ENCODE peak calls at places on chromosomes 2 and 18, in four cellular contexts. Y, J, B and T are unnamed samples.

GRCh38 chr18:11887305-11888262 is 20.5 kb downstream of the MPPE1 start:
- DNase-seq in Y (no peak), J (no peak), B (peak; percentile 60), T (no peak)

GRCh38 chr2:234840336-234840735 is 111.5 kb upstream of the SH3BP4 start:
- DNase-seq in Y (peak; percentile 21), J (no peak), B (peak; percentile 69), T (peak; percentile 71)

GRCh38 chr2:12918841-12919445 is 202.2 kb downstream of the TRIB2 start:
- DNase-seq in Y (no peak), J (no peak), B (no peak), T (no peak)

GRCh38 chr2:3771576-3771975 is 68.2 kb downstream of the DCDC2C start:
- DNase-seq in Y (no peak), J (no peak), B (no peak), T (no peak)

GRCh38 chr18:56517181-56517580 is 121.2 kb downstream of the TXNL1 start:
- DNase-seq in Y (no peak), J (no peak), B (no peak), T (no peak)

GRCh38 chr2:122543815-122544214 is 788.4 kb downstream of the TSN start:
- DNase-seq in Y (no peak), J (no peak), B (no peak), T (no peak)

GRCh38 chr2:73033766-73034381 is 37.6 kb downstream of the SFXN5 start:
- DNase-seq in Y (no peak), J (no peak), B (peak; percentile 61), T (no peak)

GRCh38 chr2:209311948-209312347 is 111.9 kb upstream of the MAP2 start:
- DNase-seq in Y (no peak), J (no peak), B (no peak), T (no peak)

GRCh38 chr18:13437034-13437433 is 218.5 kb downstream of the LDLRAD4 start:
- DNase-seq in Y (no peak), J (no peak), B (no peak), T (no peak)

GRCh38 chr2:3498783-3499394 is 20.4 kb downstream of the ADI1 start:
- DNase-seq in Y (no peak), J (no peak), B (no peak), T (no peak)

GRCh38 chr2:71926098-71926466 is 221.6 kb downstream of the CYP26B1 start:
- DNase-seq in Y (no peak), J (no peak), B (no peak), T (no peak)

GRCh38 chr2:123438277-123439050 is 586.6 kb upstream of the CNTNAP5 start:
- DNase-seq in Y (no peak), J (no peak), B (no peak), T (no peak)

GRCh38 chr2:27591745-27592144 is 8.9 kb downstream of the ZNF512 start:
- DNase-seq in Y (no peak), J (no peak), B (no peak), T (no peak)

GRCh38 chr2:64963719-64964118 is 25.5 kb upstream of the SLC1A4 start:
- DNase-seq in Y (no peak), J (no peak), B (no peak), T (no peak)

GRCh38 chr2:32427672-32428622 is 71.1 kb downstream of the BIRC6 start:
- DNase-seq in Y (no peak), J (peak; percentile 9), B (no peak), T (no peak)

GRCh38 chr2:18455256-18455862 is 105.1 kb downstream of the RDH14 start:
- DNase-seq in Y (no peak), J (no peak), B (peak; percentile 13), T (no peak)

GRCh38 chr2:37011126-37011525 is 44.8 kb upstream of the STRN start:
- DNase-seq in Y (no peak), J (no peak), B (no peak), T (no peak)

GRCh38 chr2:28639092-28639691 is 112.4 kb upstream of the PPP1CB start:
- DNase-seq in Y (no peak), J (peak; percentile 25), B (no peak), T (no peak)

GRCh38 chr2:111091811-111092211 is 28.9 kb upstream of the BCL2L11 start:
- DNase-seq in Y (no peak), J (no peak), B (no peak), T (no peak)

DNA sequence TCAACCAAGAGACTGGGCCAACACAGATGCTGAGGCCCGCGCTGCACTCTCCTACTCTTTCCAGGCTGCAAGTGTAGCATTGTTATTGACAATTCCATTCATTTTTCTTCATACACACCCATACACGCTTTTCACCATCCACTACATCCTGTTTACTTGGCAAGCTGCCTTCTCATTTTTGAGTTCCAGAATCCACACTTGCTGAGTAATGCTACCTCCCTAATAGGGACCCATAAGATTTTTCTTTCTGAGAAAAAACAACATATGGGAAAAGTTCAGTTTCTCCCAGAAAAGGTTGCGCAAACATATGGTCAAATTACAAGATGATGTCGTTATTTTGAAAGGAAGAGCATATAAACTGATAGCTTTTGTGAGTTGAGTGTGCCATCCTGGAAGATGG is 3.3 kb upstream of the NETO1 start:
- DNase-seq in Y (no peak), J (no peak), B (no peak), T (no peak)
- TF ChIP-seq FOSL1 in Y (no peak), J (no peak), B (no peak), T (no peak)

GRCh38 chr2:147773479-147773878 is 71.3 kb upstream of the ACVR2A start:
- DNase-seq in Y (no peak), J (no peak), B (no peak), T (no peak)

GRCh38 chr2:147779440-147779839 is 65.4 kb upstream of the ACVR2A start:
- DNase-seq in Y (no peak), J (no peak), B (no peak), T (no peak)

GRCh38 chr2:147782521-147782920 is 62.3 kb upstream of the ACVR2A start:
- DNase-seq in Y (no peak), J (peak; percentile 11), B (no peak), T (no peak)

GRCh38 chr2:147774805-147775204 is 70.0 kb upstream of the ACVR2A start:
- DNase-seq in Y (no peak), J (no peak), B (no peak), T (no peak)

DNA sequence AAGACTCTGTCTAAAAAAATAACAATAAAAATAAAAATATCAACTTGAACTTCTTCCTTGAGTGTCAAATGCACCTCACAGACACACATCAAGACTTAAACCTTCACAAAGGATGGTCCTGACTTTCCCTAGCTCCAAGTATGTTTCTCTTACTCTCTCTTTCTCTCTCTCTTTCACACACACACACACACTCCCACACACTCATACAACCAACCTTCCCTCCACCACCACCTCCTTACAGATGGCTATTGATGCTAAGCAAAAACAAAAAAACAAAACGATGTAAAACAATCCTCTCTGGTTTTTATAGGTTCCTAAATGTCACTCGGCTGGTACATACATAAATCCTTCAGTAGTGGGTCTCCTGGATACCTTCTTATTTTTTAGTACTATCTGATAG is 67.4 kb upstream of the ACVR2A start:
- DNase-seq in Y (no peak), J (no peak), B (no peak), T (no peak)
- TF ChIP-seq FOSL1 in Y (no peak), J (no peak), B (no peak), T (no peak)

GRCh38 chr2:220588148-220588547 is 960.7 kb downstream of the SLC4A3 start:
- DNase-seq in Y (no peak), J (no peak), B (no peak), T (no peak)

GRCh38 chr2:220590476-220590875 is 963.0 kb downstream of the SLC4A3 start:
- DNase-seq in Y (no peak), J (no peak), B (no peak), T (no peak)

GRCh38 chr2:220593526-220593925 is 966.1 kb downstream of the SLC4A3 start:
- DNase-seq in Y (no peak), J (no peak), B (no peak), T (no peak)
- TF ChIP-seq FOSL1 in Y (no peak), J (no peak), B (no peak), T (no peak)

GRCh38 chr2:156803967-156804366 is 367.8 kb downstream of the GPD2 start:
- DNase-seq in Y (no peak), J (no peak), B (no peak), T (no peak)

GRCh38 chr2:156800781-156801366 is 364.7 kb downstream of the GPD2 start:
- DNase-seq in Y (no peak), J (no peak), B (no peak), T (no peak)

GRCh38 chr2:156797832-156798231 is 361.7 kb downstream of the GPD2 start:
- DNase-seq in Y (no peak), J (peak; percentile 65), B (no peak), T (no peak)

GRCh38 chr2:156803243-156803642 is 367.1 kb downstream of the GPD2 start:
- DNase-seq in Y (no peak), J (no peak), B (no peak), T (no peak)

GRCh38 chr2:156800065-156800556 is 363.9 kb downstream of the GPD2 start:
- DNase-seq in Y (no peak), J (no peak), B (no peak), T (no peak)
- TF ChIP-seq FOSL1 in Y (no peak), J (no peak), B (no peak), T (no peak)

DNA sequence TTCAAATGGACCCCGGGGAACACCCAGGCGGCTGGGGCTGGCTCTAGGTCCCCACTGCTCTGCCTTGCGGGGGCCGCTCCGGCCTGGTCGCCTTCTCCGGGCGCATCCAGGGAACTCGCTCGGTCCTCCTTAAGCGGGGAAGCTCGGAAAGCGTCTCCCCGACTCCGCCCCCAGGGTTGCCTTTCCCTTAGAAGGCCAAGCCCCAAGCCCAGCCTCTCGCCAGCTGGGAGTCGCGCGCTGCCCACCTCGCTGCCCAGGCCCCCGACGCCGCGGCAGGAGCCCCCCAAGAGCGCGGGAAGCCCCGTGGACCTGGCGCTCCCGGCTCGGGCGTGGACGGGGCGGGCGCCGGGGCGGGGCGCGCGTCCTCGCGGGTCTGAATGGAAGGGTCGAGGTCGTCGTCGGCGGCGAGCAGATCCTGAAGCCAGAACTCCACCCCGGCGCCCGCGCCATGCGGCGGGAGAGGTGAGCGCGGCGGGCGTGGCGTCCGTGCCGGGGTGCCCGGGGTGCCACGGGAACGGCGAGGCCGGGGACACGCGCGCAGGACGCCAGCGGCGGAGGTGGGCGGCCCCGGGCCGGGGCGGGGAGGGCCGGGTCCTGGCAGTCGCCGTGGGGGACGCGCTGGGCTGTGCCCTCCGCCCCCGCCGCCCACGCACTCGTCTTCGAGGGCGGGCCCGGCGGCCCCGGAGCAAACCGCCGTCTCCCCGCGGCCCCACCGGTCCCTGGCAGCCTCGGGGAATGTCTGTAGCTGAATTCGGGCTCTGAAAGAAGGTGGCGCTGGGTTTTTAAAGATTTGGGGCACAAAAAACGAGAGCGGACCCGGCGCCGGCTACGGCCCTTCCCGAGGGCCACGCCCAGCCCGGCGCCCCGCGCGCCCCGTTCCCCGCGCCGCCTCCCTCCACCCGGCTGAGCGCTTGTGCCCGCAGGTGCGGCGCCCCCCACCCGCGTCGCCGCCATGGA is at the start of gene BOK:
- DNase-seq in Y (peak; percentile 63), J (peak; percentile 65), B (peak; percentile 73), T (peak; percentile 72)
- TF ChIP-seq FOSL1 in Y (no peak), J (no peak), B (no peak), T (no peak)

GRCh38 chr2:99634234-99634633 is 144.4 kb upstream of the REV1 start:
- DNase-seq in Y (no peak), J (no peak), B (no peak), T (no peak)
- TF ChIP-seq FOSL1 in Y (no peak), J (no peak), B (no peak), T (no peak)